ENCODE peak calls at places on chromosome 14, in ten cellular contexts. F, X, A, Z, R, W, D, M, S and N are unnamed samples.

GRCh38 chr14:68181395-68182326 is 362.1 kb downstream of the RAD51B start:
- DNase-seq in Z (no peak), R (peak; percentile 64), D (peak; percentile 64), M (peak; percentile 80), F (no peak), S (no peak), A (no peak), X (no peak), W (no peak), N (no peak)

GRCh38 chr14:61963926-61964325 is 201.7 kb downstream of the SNAPC1 start:
- DNase-seq in X (no peak), R (no peak), D (peak; percentile 39), F (no peak), W (no peak), Z (no peak), M (no peak), S (no peak), A (no peak), N (no peak)

GRCh38 chr14:44316647-44317432 is 190.2 kb downstream of the FSCB start:
- DNase-seq in M (peak; percentile 91), F (peak; percentile 74), R (peak; percentile 98), W (no peak), S (peak; percentile 7), D (peak; percentile 99), A (no peak), X (no peak), Z (peak; percentile 81), N (no peak)

GRCh38 chr14:72605921-72606220 is 288.0 kb downstream of the DPF3 start:
- DNase-seq in F (no peak), A (no peak), Z (no peak), D (no peak), X (no peak), W (no peak), S (no peak), R (no peak), M (no peak), N (no peak)

GRCh38 chr14:73553845-73554244 is 4.9 kb downstream of the HEATR4 start:
- DNase-seq in M (no peak), D (no peak), R (no peak), A (no peak), F (no peak), S (no peak), Z (no peak), W (no peak), X (no peak), N (no peak)

GRCh38 chr14:93105362-93105761 is 10.4 kb downstream of the ITPK1 start:
- DNase-seq in M (peak; percentile 83), F (no peak), A (no peak), D (peak; percentile 69), Z (no peak), R (peak; percentile 83), S (peak; percentile 92), W (no peak), X (no peak), N (peak; percentile 21)

GRCh38 chr14:28059254-28059653 is 707.3 kb upstream of the FOXG1 start:
- DNase-seq in M (no peak), W (no peak), S (no peak), X (no peak), R (no peak), Z (no peak), F (no peak), A (no peak), D (no peak), N (no peak)

GRCh38 chr14:104512061-104512460 is 67.5 kb upstream of the C14orf180 start:
- DNase-seq in S (no peak), A (no peak), X (no peak), W (no peak), F (no peak), R (no peak), Z (no peak), M (no peak), D (no peak), N (no peak)

GRCh38 chr14:59317782-59318505 is 129.5 kb downstream of the DAAM1 start:
- DNase-seq in W (no peak), S (no peak), D (no peak), R (no peak), Z (no peak), A (no peak), M (no peak), X (no peak), F (no peak), N (no peak)

GRCh38 chr14:66610154-66610563 is 102.2 kb downstream of the GPHN start:
- DNase-seq in A (no peak), M (peak; percentile 29), R (no peak), Z (no peak), F (no peak), D (peak; percentile 18), W (no peak), S (no peak), X (no peak), N (no peak)
- TF ChIP-seq CTCF in A (no peak), M (peak; percentile 58), R (peak; percentile 6), Z (peak; percentile 46), F (peak; percentile 32), D (peak; percentile 33), W (no peak), S (no peak), X (peak; percentile 42), N (peak; percentile 13)

GRCh38 chr14:55603401-55603953 is 23.5 kb downstream of the KTN1 start:
- DNase-seq in W (no peak), F (no peak), X (no peak), M (no peak), Z (no peak), D (no peak), A (no peak), R (no peak), S (no peak), N (no peak)

GRCh38 chr14:55605793-55606192 is 25.8 kb downstream of the KTN1 start:
- DNase-seq in A (no peak), D (peak; percentile 23), W (no peak), R (peak; percentile 57), S (no peak), M (no peak), F (no peak), X (no peak), Z (no peak), N (no peak)

GRCh38 chr14:55607386-55607785 is 27.4 kb downstream of the KTN1 start:
- DNase-seq in F (no peak), Z (no peak), W (no peak), D (no peak), A (no peak), S (no peak), R (no peak), M (no peak), X (no peak), N (no peak)

GRCh38 chr14:55604900-55605418 is 25.0 kb downstream of the KTN1 start:
- DNase-seq in S (no peak), Z (no peak), A (no peak), R (no peak), M (no peak), W (no peak), D (no peak), F (no peak), X (no peak), N (no peak)

DNA sequence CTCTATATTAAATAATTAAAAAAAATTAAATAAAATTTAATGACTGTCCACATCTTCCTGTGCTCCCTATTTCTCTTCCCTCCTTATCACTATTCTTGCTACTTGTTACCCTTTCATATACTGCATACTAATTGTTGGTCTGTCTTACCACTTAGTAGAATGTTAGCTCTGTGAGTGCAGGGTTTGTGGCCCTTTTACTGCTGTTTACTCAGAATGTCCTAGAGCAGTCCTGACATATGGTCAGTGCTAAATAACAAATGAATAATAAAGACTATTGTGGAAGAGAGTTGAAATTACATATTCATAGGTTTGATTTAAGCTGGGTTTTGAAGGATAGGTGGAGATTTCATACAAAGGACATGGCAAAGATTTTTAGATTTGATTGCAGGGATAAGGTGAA is 24.5 kb downstream of the KTN1 start:
- DNase-seq in M (no peak), A (no peak), X (no peak), D (no peak), S (no peak), Z (no peak), W (no peak), R (no peak), F (no peak), N (no peak)
- H3K4me3 ChIP-seq in M (no peak overlapping the region), A (no peak overlapping the region), X (no peak overlapping the region), D (no peak overlapping the region), S (no peak overlapping the region), Z (no peak overlapping the region), W (no peak overlapping the region), R (no peak overlapping the region), F (no peak overlapping the region), N (no peak overlapping the region)

DNA sequence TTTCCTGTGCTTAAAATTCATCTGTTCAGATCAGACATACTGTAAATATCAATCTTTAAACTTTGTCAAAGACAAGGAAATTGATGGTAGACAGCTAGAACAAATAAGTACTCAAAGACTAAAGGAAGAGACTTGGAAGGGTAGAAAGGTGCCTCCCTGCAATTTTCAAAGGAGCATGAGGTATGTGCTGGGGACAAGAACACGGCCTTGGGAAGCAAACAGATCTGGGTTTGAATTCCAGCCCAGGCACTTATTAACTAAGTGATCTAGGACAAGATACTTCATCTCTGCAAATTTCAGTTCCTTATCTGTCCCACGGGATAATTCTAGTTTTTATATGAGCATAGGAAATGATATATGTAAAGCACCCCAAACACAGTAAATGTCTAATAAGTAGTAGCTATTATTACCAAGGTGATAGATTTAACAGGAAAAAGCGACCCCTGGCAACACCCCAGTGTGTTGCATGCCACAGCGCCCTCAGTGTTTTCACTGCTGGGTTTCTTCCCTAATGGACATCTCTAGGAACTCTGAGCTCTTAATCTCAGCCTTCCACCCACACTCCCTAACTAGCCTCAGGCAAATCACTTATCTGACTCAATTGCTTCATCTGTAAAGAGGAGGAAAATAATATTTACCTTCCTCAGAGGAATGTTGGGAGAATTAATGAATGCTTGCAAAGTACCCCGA is 44.7 kb upstream of the BMP4 start:
- DNase-seq in Z (no peak), X (no peak), S (no peak), W (no peak), R (peak; percentile 55), M (no peak), A (no peak), F (no peak), D (peak; percentile 47), N (no peak)
- TF ChIP-seq CTCF in Z (no peak), X (peak; percentile 28), S (no peak), W (no peak), R (no peak), M (no peak), A (no peak), F (no peak), D (peak; percentile 9), N (no peak)

GRCh38 chr14:91924871-91925726 is 22.4 kb downstream of the FBLN5 start:
- DNase-seq in W (peak; percentile 48), M (peak; percentile 54), F (no peak), X (no peak), A (no peak), D (peak; percentile 63), Z (no peak), S (no peak), R (peak; percentile 52), N (no peak)

GRCh38 chr14:91920526-91920925 is 27.0 kb downstream of the FBLN5 start:
- DNase-seq in Z (no peak), S (no peak), A (no peak), W (no peak), R (no peak), D (no peak), M (no peak), F (no peak), X (no peak), N (no peak)

GRCh38 chr14:91918159-91918883 is 29.2 kb downstream of the FBLN5 start:
- DNase-seq in D (no peak), Z (no peak), X (no peak), S (no peak), W (peak; percentile 82), F (no peak), R (no peak), A (no peak), M (peak; percentile 35), N (no peak)

GRCh38 chr14:91925727-91926121 is 21.8 kb downstream of the FBLN5 start:
- DNase-seq in F (no peak), A (no peak), S (no peak), D (no peak), X (no peak), W (no peak), M (no peak), R (no peak), Z (no peak), N (no peak)

GRCh38 chr14:91919814-91920213 is 27.7 kb downstream of the FBLN5 start:
- DNase-seq in X (no peak), R (peak; percentile 70), D (no peak), A (no peak), F (no peak), Z (no peak), M (peak; percentile 79), S (no peak), W (peak; percentile 69), N (peak; percentile 16)
- H3K4me3 ChIP-seq in X (no peak overlapping the region), R (no peak overlapping the region), D (no peak overlapping the region), A (no peak overlapping the region), F (no peak overlapping the region), Z (no peak overlapping the region), M (no peak overlapping the region), S (no peak overlapping the region), W (no peak overlapping the region), N (no peak overlapping the region)